ENCODE peak calls at places on chromosomes 3 and 15, in nine cellular contexts. One of them, this sample, is unnamed.

GRCh38 chr15:101091080-101092017 is 160.5 kb downstream of the CHSY1 start:
- DNase-seq in right lobe of liver: no peak
- DNase-seq in H1: no peak
- DNase-seq in breast epithelium: no peak
- DNase-seq in body of pancreas: peak
- DNase-seq in A549: no peak
- DNase-seq in GM12891: no peak
- DNase-seq in HepG2: peak
- DNase-seq in GM12892: no peak
- DNase-seq in this sample: no peak

GRCh38 chr15:65180167-65180566 is 5.0 kb downstream of the CLPX start:
- DNase-seq in right lobe of liver: no peak
- DNase-seq in H1: no peak
- DNase-seq in breast epithelium: no peak
- DNase-seq in body of pancreas: no peak
- DNase-seq in A549: no peak
- DNase-seq in GM12891: no peak
- DNase-seq in HepG2: no peak
- DNase-seq in GM12892: no peak
- DNase-seq in this sample: no peak

GRCh38 chr3:126667631-126668449 is 12.9 kb upstream of the TXNRD3 start:
- DNase-seq in right lobe of liver: no peak
- DNase-seq in H1: no peak
- DNase-seq in breast epithelium: no peak
- DNase-seq in body of pancreas: no peak
- DNase-seq in A549: no peak
- DNase-seq in GM12891: no peak
- DNase-seq in HepG2: no peak
- DNase-seq in GM12892: no peak
- DNase-seq in this sample: no peak

GRCh38 chr3:35523838-35524237 is 115.5 kb upstream of the ARPP21 start:
- DNase-seq in right lobe of liver: no peak
- DNase-seq in H1: no peak
- DNase-seq in breast epithelium: no peak
- DNase-seq in body of pancreas: no peak
- DNase-seq in A549: no peak
- DNase-seq in GM12891: no peak
- DNase-seq in HepG2: no peak
- DNase-seq in GM12892: no peak
- DNase-seq in this sample: no peak

GRCh38 chr3:37910666-37911400 is 49.2 kb downstream of the CTDSPL start:
- DNase-seq in right lobe of liver: no peak
- DNase-seq in H1: no peak
- DNase-seq in breast epithelium: no peak
- DNase-seq in body of pancreas: no peak
- DNase-seq in A549: no peak
- DNase-seq in GM12891: no peak
- DNase-seq in HepG2: no peak
- DNase-seq in GM12892: no peak
- DNase-seq in this sample: no peak

GRCh38 chr3:81301230-81301629 is 460.2 kb downstream of the GBE1 start:
- DNase-seq in right lobe of liver: no peak
- DNase-seq in H1: no peak
- DNase-seq in breast epithelium: no peak
- DNase-seq in body of pancreas: no peak
- DNase-seq in A549: no peak
- DNase-seq in GM12891: no peak
- DNase-seq in HepG2: no peak
- DNase-seq in GM12892: no peak
- DNase-seq in this sample: no peak

GRCh38 chr3:8937064-8938020 is 25.9 kb downstream of the RAD18 start:
- DNase-seq in right lobe of liver: no peak
- DNase-seq in H1: no peak
- DNase-seq in breast epithelium: no peak
- DNase-seq in body of pancreas: no peak
- DNase-seq in A549: peak
- DNase-seq in GM12891: no peak
- DNase-seq in HepG2: peak
- DNase-seq in GM12892: no peak
- DNase-seq in this sample: no peak

GRCh38 chr3:71680588-71680987 is 44.6 kb downstream of the EIF4E3 start:
- DNase-seq in right lobe of liver: no peak
- DNase-seq in H1: no peak
- DNase-seq in breast epithelium: no peak
- DNase-seq in body of pancreas: no peak
- DNase-seq in A549: no peak
- DNase-seq in GM12891: no peak
- DNase-seq in HepG2: no peak
- DNase-seq in GM12892: no peak
- DNase-seq in this sample: no peak

GRCh38 chr3:18438586-18438985 is 13.4 kb upstream of the SATB1 start:
- DNase-seq in right lobe of liver: no peak
- DNase-seq in H1: no peak
- DNase-seq in breast epithelium: no peak
- DNase-seq in body of pancreas: no peak
- DNase-seq in A549: no peak
- DNase-seq in GM12891: no peak
- DNase-seq in HepG2: no peak
- DNase-seq in GM12892: no peak
- DNase-seq in this sample: no peak

GRCh38 chr15:74141591-74141990 is 11.2 kb downstream of the ISLR2 start:
- DNase-seq in right lobe of liver: no peak
- DNase-seq in H1: no peak
- DNase-seq in breast epithelium: no peak
- DNase-seq in body of pancreas: no peak
- DNase-seq in A549: no peak
- DNase-seq in GM12891: no peak
- DNase-seq in HepG2: no peak
- DNase-seq in GM12892: no peak
- DNase-seq in this sample: no peak

GRCh38 chr15:38886315-38887163 is 321.9 kb upstream of the RASGRP1 start:
- DNase-seq in right lobe of liver: no peak
- DNase-seq in H1: no peak
- DNase-seq in breast epithelium: no peak
- DNase-seq in body of pancreas: no peak
- DNase-seq in A549: peak
- DNase-seq in GM12891: no peak
- DNase-seq in HepG2: no peak
- DNase-seq in GM12892: no peak
- DNase-seq in this sample: no peak

GRCh38 chr3:26102376-26103110 is 312.7 kb downstream of the OXSM start:
- DNase-seq in right lobe of liver: no peak
- DNase-seq in H1: no peak
- DNase-seq in breast epithelium: no peak
- DNase-seq in body of pancreas: no peak
- DNase-seq in A549: no peak
- DNase-seq in GM12891: no peak
- DNase-seq in HepG2: no peak
- DNase-seq in GM12892: no peak
- DNase-seq in this sample: no peak

GRCh38 chr15:84934942-84935729 is 46.5 kb upstream of the PDE8A start:
- DNase-seq in right lobe of liver: no peak
- DNase-seq in H1: no peak
- DNase-seq in breast epithelium: no peak
- DNase-seq in body of pancreas: no peak
- DNase-seq in A549: no peak
- DNase-seq in GM12891: no peak
- DNase-seq in HepG2: peak
- DNase-seq in GM12892: no peak
- DNase-seq in this sample: no peak

GRCh38 chr3:46898321-46899150 is 21.0 kb downstream of the PTH1R start:
- DNase-seq in right lobe of liver: no peak
- DNase-seq in H1: peak
- DNase-seq in breast epithelium: no peak
- DNase-seq in body of pancreas: no peak
- DNase-seq in A549: no peak
- DNase-seq in GM12891: no peak
- DNase-seq in HepG2: no peak
- DNase-seq in GM12892: no peak
- DNase-seq in this sample: no peak

GRCh38 chr3:50583897-50584296 is 14.6 kb downstream of the HEMK1 start:
- DNase-seq in right lobe of liver: peak
- DNase-seq in H1: no peak
- DNase-seq in breast epithelium: no peak
- DNase-seq in body of pancreas: peak
- DNase-seq in A549: no peak
- DNase-seq in GM12891: no peak
- DNase-seq in HepG2: no peak
- DNase-seq in GM12892: no peak
- DNase-seq in this sample: no peak
- TF ChIP-seq POLR2A in right lobe of liver: no peak
- TF ChIP-seq POLR2A in H1: no peak
- TF ChIP-seq POLR2A in breast epithelium: no peak
- TF ChIP-seq POLR2A in body of pancreas: no peak
- TF ChIP-seq POLR2A in A549: no peak
- TF ChIP-seq POLR2A in GM12891: no peak
- TF ChIP-seq POLR2A in HepG2: no peak
- TF ChIP-seq POLR2A in GM12892: no peak
- TF ChIP-seq POLR2A in this sample: no peak

DNA sequence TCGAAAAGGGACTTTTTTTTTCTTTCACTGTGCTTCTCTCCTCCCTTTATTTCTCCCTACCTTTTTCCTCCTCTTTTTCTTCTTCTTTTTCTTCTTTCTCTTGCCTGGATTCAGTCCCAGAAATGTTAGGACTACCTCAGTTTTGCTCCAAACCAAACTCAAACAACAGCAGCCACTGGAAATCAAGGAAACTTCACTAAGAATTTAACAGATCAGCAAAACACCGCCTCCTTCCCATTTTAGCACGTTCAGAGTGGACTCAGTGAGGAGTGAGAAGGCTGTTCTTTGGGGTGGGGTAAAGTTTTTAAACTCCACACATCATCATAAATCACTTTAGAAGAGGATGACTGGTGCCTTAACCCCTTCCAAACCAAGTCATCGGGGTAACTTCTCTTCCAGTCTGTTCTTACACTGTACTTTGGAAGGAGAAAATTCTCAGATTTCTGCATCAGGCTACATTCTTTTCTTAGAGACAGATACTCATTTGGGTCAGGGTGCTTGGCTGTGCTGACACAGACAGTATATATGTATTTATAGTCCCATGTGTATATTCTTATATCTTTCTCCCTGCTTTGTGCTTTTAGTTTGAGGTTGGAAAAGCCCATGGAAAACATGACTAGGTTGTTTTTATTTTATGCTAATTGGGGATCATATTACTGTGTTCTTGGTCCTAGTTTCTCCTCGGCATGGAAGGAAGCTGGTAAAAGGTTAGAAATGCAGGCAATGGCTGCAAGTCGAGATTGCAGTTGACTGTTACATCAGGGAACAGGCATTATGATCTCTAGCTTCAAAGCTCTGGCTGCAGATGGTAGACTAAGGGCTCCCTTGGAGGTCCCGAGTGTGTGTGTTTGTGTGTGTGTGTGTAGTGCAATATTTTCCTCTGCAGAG is at the start of gene CCDC80:
- DNase-seq in right lobe of liver: no peak
- DNase-seq in H1: no peak
- DNase-seq in breast epithelium: no peak
- DNase-seq in body of pancreas: no peak
- DNase-seq in A549: peak
- DNase-seq in GM12891: no peak
- DNase-seq in HepG2: no peak
- DNase-seq in GM12892: no peak
- DNase-seq in this sample: no peak
- TF ChIP-seq POLR2A in right lobe of liver: peak
- TF ChIP-seq POLR2A in H1: peak
- TF ChIP-seq POLR2A in breast epithelium: no peak
- TF ChIP-seq POLR2A in body of pancreas: peak
- TF ChIP-seq POLR2A in A549: peak
- TF ChIP-seq POLR2A in GM12891: peak
- TF ChIP-seq POLR2A in HepG2: no peak
- TF ChIP-seq POLR2A in GM12892: peak
- TF ChIP-seq POLR2A in this sample: no peak

GRCh38 chr15:89630974-89631901 is 24.0 kb downstream of the KIF7 start:
- DNase-seq in right lobe of liver: no peak
- DNase-seq in H1: no peak
- DNase-seq in breast epithelium: no peak
- DNase-seq in body of pancreas: no peak
- DNase-seq in A549: no peak
- DNase-seq in GM12891: no peak
- DNase-seq in HepG2: no peak
- DNase-seq in GM12892: no peak
- DNase-seq in this sample: no peak
- TF ChIP-seq POLR2A in right lobe of liver: no peak
- TF ChIP-seq POLR2A in H1: no peak
- TF ChIP-seq POLR2A in breast epithelium: no peak
- TF ChIP-seq POLR2A in body of pancreas: no peak
- TF ChIP-seq POLR2A in A549: no peak
- TF ChIP-seq POLR2A in GM12891: no peak
- TF ChIP-seq POLR2A in HepG2: peak
- TF ChIP-seq POLR2A in GM12892: no peak
- TF ChIP-seq POLR2A in this sample: no peak

GRCh38 chr3:171809513-171810277 is 588 bp downstream of the PLD1 start:
- DNase-seq in right lobe of liver: no peak
- DNase-seq in H1: peak
- DNase-seq in breast epithelium: peak
- DNase-seq in body of pancreas: peak
- DNase-seq in A549: peak
- DNase-seq in GM12891: peak
- DNase-seq in HepG2: peak
- DNase-seq in GM12892: peak
- DNase-seq in this sample: peak
- TF ChIP-seq POLR2A in right lobe of liver: no peak
- TF ChIP-seq POLR2A in H1: no peak
- TF ChIP-seq POLR2A in breast epithelium: no peak
- TF ChIP-seq POLR2A in body of pancreas: no peak
- TF ChIP-seq POLR2A in A549: peak
- TF ChIP-seq POLR2A in GM12891: no peak
- TF ChIP-seq POLR2A in HepG2: peak
- TF ChIP-seq POLR2A in GM12892: no peak
- TF ChIP-seq POLR2A in this sample: peak

GRCh38 chr3:181969925-181970324 is 258.2 kb downstream of the SOX2 start:
- DNase-seq in right lobe of liver: no peak
- DNase-seq in H1: no peak
- DNase-seq in breast epithelium: no peak
- DNase-seq in body of pancreas: no peak
- DNase-seq in A549: no peak
- DNase-seq in GM12891: no peak
- DNase-seq in HepG2: no peak
- DNase-seq in GM12892: no peak
- DNase-seq in this sample: no peak
- TF ChIP-seq POLR2A in right lobe of liver: no peak
- TF ChIP-seq POLR2A in H1: no peak
- TF ChIP-seq POLR2A in breast epithelium: no peak
- TF ChIP-seq POLR2A in body of pancreas: no peak
- TF ChIP-seq POLR2A in A549: no peak
- TF ChIP-seq POLR2A in GM12891: no peak
- TF ChIP-seq POLR2A in HepG2: no peak
- TF ChIP-seq POLR2A in GM12892: no peak
- TF ChIP-seq POLR2A in this sample: no peak

GRCh38 chr3:169931747-169932520 is 20.6 kb downstream of the SAMD7 start:
- DNase-seq in right lobe of liver: no peak
- DNase-seq in H1: no peak
- DNase-seq in breast epithelium: no peak
- DNase-seq in body of pancreas: no peak
- DNase-seq in A549: no peak
- DNase-seq in GM12891: no peak
- DNase-seq in HepG2: no peak
- DNase-seq in GM12892: peak
- DNase-seq in this sample: peak
- TF ChIP-seq POLR2A in right lobe of liver: no peak
- TF ChIP-seq POLR2A in H1: no peak
- TF ChIP-seq POLR2A in breast epithelium: no peak
- TF ChIP-seq POLR2A in body of pancreas: no peak
- TF ChIP-seq POLR2A in A549: no peak
- TF ChIP-seq POLR2A in GM12891: no peak
- TF ChIP-seq POLR2A in HepG2: no peak
- TF ChIP-seq POLR2A in GM12892: peak
- TF ChIP-seq POLR2A in this sample: no peak